ENCODE peak calls at places on chromosome 18, in ten cellular contexts. L is stomach, V is Peyer's patch, P is tibial nerve, S is heart left ventricle, G is testis, T is esophagus squamous epithelium, M is sigmoid colon, Z is right lobe of liver, D is K562. A is an unnamed sample.

GRCh38 chr18:77650799-77651385 is 401.2 kb downstream of the GALR1 start:
- DNase-seq in L (peak; percentile 57), V (peak; percentile 71), P (peak; percentile 65), S (peak; percentile 71), G (peak; percentile 76), T (no peak), M (peak; percentile 87), Z (peak; percentile 68), D (peak; percentile 71), A (peak; percentile 72)

GRCh38 chr18:76654536-76654935 is 159.5 kb upstream of the ZNF516 start:
- DNase-seq in L (no peak), V (no peak), P (no peak), S (no peak), G (no peak), T (no peak), M (no peak), Z (no peak), D (no peak), A (no peak)

GRCh38 chr18:37335337-37335736 is 230.3 kb downstream of the CELF4 start:
- DNase-seq in L (no peak), V (no peak), P (no peak), S (no peak), G (no peak), T (no peak), M (no peak), Z (no peak), D (peak; percentile 35), A (peak; percentile 26)

GRCh38 chr18:23049698-23050373 is 85.4 kb upstream of the CABLES1 start:
- DNase-seq in L (no peak), V (no peak), P (no peak), S (no peak), G (no peak), T (no peak), M (no peak), Z (no peak), D (no peak), A (no peak)

GRCh38 chr18:71249791-71250190 is 960.9 kb downstream of the SOCS6 start:
- DNase-seq in L (no peak), V (no peak), P (no peak), S (no peak), G (no peak), T (no peak), M (no peak), Z (no peak), D (no peak), A (no peak)

GRCh38 chr18:14945984-14946383 is 198.0 kb downstream of the ANKRD30B start:
- DNase-seq in L (no peak), V (peak; percentile 77), P (no peak), S (no peak), G (no peak), T (no peak), M (no peak), Z (no peak), D (no peak), A (no peak)

GRCh38 chr18:54229660-54230059 is 5.2 kb upstream of the MBD2 start:
- DNase-seq in L (no peak), V (no peak), P (no peak), S (no peak), G (no peak), T (no peak), M (no peak), Z (no peak), D (no peak), A (no peak)

GRCh38 chr18:61379827-61380226 is 46.6 kb downstream of the CDH20 start:
- DNase-seq in L (no peak), V (no peak), P (no peak), S (no peak), G (no peak), T (no peak), M (no peak), Z (no peak), D (no peak), A (no peak)

GRCh38 chr18:77851798-77852197 is 602.1 kb downstream of the GALR1 start:
- DNase-seq in L (no peak), V (no peak), P (no peak), S (no peak), G (no peak), T (no peak), M (no peak), Z (no peak), D (no peak), A (no peak)

GRCh38 chr18:5167827-5168226 is 29.2 kb downstream of the AKAIN1 start:
- DNase-seq in L (no peak), V (no peak), P (no peak), S (no peak), G (no peak), T (no peak), M (no peak), Z (no peak), D (no peak), A (no peak)

DNA sequence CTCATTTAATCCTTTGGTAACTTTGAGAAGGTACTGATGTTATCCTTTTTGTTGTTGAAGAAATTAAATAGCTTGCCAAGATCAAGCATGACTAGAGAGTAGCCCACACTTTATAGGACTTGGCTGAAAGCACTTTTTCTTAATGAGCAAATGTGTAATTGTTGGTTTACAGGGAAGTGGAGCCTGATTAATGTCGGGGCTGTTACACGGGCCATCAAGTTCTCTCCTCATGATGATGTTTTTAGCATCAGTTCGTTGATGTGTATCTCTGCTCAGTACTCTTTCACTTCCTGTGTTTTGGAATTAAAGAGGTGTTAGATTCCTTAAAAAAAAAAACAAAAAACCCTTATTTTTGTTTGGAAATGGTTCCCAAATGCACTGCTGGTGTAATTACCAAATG is 114.1 kb downstream of the PTPRM start:
- DNase-seq in L (no peak), V (no peak), P (no peak), S (no peak), G (no peak), T (no peak), M (no peak), Z (no peak), D (no peak), A (no peak)
- H3K36me3 ChIP-seq in L (no peaks in the 10 kb centered on the region), V (no peaks in the 10 kb centered on the region), P (no peaks in the 10 kb centered on the region), S (no peaks in the 10 kb centered on the region), G (no peaks in the 10 kb centered on the region), T (no peaks in the 10 kb centered on the region), M (no peaks in the 10 kb centered on the region), Z (no peaks in the 10 kb centered on the region), D (no peaks in the 10 kb centered on the region), A (no peaks in the 10 kb centered on the region)

GRCh38 chr18:24136967-24137373 is 1.9 kb upstream of the CABYR start:
- DNase-seq in L (no peak), V (no peak), P (no peak), S (no peak), G (no peak), T (no peak), M (no peak), Z (no peak), D (no peak), A (no peak)

GRCh38 chr18:24140697-24141096 is 1.8 kb downstream of the CABYR start:
- DNase-seq in L (no peak), V (no peak), P (no peak), S (no peak), G (no peak), T (no peak), M (no peak), Z (no peak), D (no peak), A (no peak)

GRCh38 chr18:24138281-24138883 is 480 bp upstream of the CABYR start:
- DNase-seq in L (no peak), V (no peak), P (no peak), S (no peak), G (no peak), T (no peak), M (no peak), Z (no peak), D (no peak), A (no peak)

GRCh38 chr18:24142376-24142775 is 3.5 kb downstream of the CABYR start:
- DNase-seq in L (no peak), V (no peak), P (no peak), S (no peak), G (no peak), T (no peak), M (no peak), Z (no peak), D (no peak), A (no peak)

DNA sequence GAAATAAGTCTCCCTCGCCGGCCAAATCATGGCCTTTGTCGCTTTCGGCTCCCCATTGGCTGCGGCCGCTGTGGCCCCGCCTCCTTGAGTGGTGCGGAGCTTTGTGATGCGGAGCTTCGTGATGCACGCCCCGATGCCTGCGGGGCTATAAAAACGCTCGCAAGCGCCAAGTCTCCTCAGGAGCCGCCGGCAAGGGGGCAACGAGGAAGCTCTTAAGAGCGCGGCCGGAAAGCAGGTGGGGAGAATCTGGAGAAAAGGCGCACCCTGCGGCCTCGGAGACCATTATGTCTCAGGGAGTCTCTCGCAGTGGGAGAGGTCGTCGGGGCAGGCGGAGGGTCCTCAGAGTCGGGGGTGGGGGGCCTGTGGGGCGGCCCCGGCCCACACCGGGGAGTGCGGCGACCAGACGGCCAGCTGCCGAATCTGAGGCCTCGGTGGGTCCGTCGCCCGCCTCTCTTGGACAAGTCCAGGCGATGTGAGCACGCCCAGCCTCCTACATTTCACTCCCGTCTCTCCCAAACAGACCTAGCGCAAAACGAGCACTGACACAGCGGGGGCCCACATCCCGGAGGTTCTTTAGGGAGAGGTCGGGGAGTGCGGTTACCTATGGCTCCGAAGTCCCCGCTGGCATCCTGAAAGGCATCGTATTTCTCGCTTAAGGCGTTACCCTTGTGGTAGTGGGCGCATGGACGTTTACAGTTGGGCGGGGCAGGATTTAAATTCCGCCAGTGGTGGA is at the start of gene CABYR:
- DNase-seq in L (peak; percentile 65), V (peak; percentile 85), P (peak; percentile 41), S (peak; percentile 65), G (peak; percentile 91), T (no peak), M (peak; percentile 87), Z (peak; percentile 67), D (no peak), A (peak; percentile 58)
- TF ChIP-seq POLR2A in L (no peak), V (no peak), P (no peak), S (no peak), G (peak; percentile 54), T (no peak), M (no peak), Z (peak; percentile 56), D (no peak), A (peak; percentile 53)

GRCh38 chr18:36153203-36153602 is 23.5 kb downstream of the ELP2 start:
- DNase-seq in L (no peak), V (no peak), P (no peak), S (no peak), G (no peak), T (no peak), M (no peak), Z (no peak), D (no peak), A (no peak)
- H3K36me3 ChIP-seq in L (peaks cover 97% of the 10 kb centered on the region), V (no peaks in the 10 kb centered on the region), P (peaks cover 95% of the 10 kb centered on the region), S (peaks cover 21% of the 10 kb centered on the region), G (no peaks in the 10 kb centered on the region), T (no peaks in the 10 kb centered on the region), M (peaks cover 26% of the 10 kb centered on the region), Z (no peaks in the 10 kb centered on the region), D (peaks cover 98% of the 10 kb centered on the region), A (peaks cover 17% of the 10 kb centered on the region)

DNA sequence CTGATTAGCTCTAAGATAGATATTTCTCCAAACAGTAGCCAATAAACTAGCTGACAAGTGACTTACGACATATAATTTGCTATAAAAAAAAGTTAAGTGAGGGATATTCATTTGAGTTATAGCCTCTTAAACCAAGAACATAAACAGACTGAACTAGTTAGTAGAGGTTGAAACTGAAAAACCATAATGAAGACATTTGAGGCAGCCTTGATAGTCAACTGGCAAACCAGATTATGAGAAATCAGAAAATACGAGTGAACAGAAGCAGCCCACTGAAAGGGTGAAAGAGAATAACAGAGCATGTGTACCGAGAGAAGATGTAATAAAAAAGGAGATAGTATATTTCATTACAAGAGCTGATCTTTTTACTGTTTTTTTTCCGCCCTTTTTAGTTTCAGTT is 698.1 kb upstream of the SETBP1 start:
- DNase-seq in L (no peak), V (no peak), P (no peak), S (no peak), G (no peak), T (no peak), M (no peak), Z (no peak), D (no peak), A (no peak)
- TF ChIP-seq POLR2A in L (no peak), V (no peak), P (no peak), S (no peak), G (no peak), T (no peak), M (no peak), Z (no peak), D (no peak), A (no peak)